ENCODE peak calls at places on chromosome 7, in six cellular contexts. S, F, X, L, N and W are unnamed samples. For H3K4me1, the result is how much of the 10 kb centered on the place peaks cover.

GRCh38 chr7:152969335-152969734 is 209.8 kb downstream of the ACTR3B start:
- DNase-seq in L (no peak), S (no peak), X (no peak), F (no peak), N (no peak), W (no peak)

GRCh38 chr7:2019693-2020511 is 212.8 kb downstream of the MAD1L1 start:
- DNase-seq in F (no peak), X (no peak), N (peak), L (peak), S (peak), W (peak)

GRCh38 chr7:12674861-12675260 is 12.6 kb upstream of the ARL4A start:
- DNase-seq in X (no peak), L (peak), S (no peak), F (peak), N (no peak), W (peak)

GRCh38 chr7:105304040-105304895 is 84.5 kb downstream of the SRPK2 start:
- DNase-seq in X (peak), F (no peak), N (no peak), L (no peak), S (peak), W (no peak)

GRCh38 chr7:23472974-23473847 is 2.9 kb upstream of the IGF2BP3 start:
- DNase-seq in X (no peak), L (no peak), S (no peak), N (no peak), F (no peak), W (peak)

GRCh38 chr7:105011771-105012502 is 2.1 kb upstream of the KMT2E start:
- DNase-seq in S (no peak), F (no peak), L (no peak), N (peak), X (no peak), W (peak)

GRCh38 chr7:17774248-17774647 is 166.0 kb downstream of the SNX13 start:
- DNase-seq in F (no peak), L (no peak), S (peak), N (peak), X (no peak), W (no peak)

GRCh38 chr7:11675163-11675562 is 156.8 kb downstream of the THSD7A start:
- DNase-seq in N (no peak), F (no peak), X (no peak), S (no peak), L (no peak), W (no peak)

GRCh38 chr7:84162125-84162524 is 32.5 kb downstream of the SEMA3A start:
- DNase-seq in X (no peak), L (no peak), S (no peak), F (no peak), N (no peak), W (no peak)

GRCh38 chr7:96831446-96831845 is 121.8 kb upstream of the SEM1 start:
- DNase-seq in L (no peak), N (no peak), F (no peak), X (no peak), S (no peak), W (no peak)

GRCh38 chr7:15839415-15840100 is 153.1 kb upstream of the MEOX2 start:
- DNase-seq in X (no peak), N (peak), L (no peak), F (no peak), S (no peak), W (no peak)

GRCh38 chr7:33959676-33960075 is 54.3 kb downstream of the BMPER start:
- DNase-seq in X (no peak), L (no peak), S (no peak), N (no peak), F (no peak), W (no peak)

GRCh38 chr7:6533893-6534804 is 17.1 kb downstream of the GRID2IP start:
- DNase-seq in L (no peak), X (no peak), N (no peak), F (no peak), S (no peak), W (no peak)

GRCh38 chr7:103373866-103374643 is 26.6 kb downstream of the PSMC2 start:
- DNase-seq in N (no peak), X (no peak), L (peak), S (no peak), F (no peak), W (no peak)

GRCh38 chr7:36438211-36438610 is 48.5 kb downstream of the ANLN start:
- DNase-seq in L (no peak), N (no peak), S (no peak), F (no peak), X (no peak), W (no peak)

GRCh38 chr7:12770227-12770975 is 83.0 kb downstream of the ARL4A start:
- DNase-seq in F (peak), L (no peak), S (peak), X (no peak), N (peak), W (no peak)

GRCh38 chr7:45236666-45237065 is 79.1 kb downstream of the RAMP3 start:
- DNase-seq in L (no peak), N (no peak), S (peak), X (no peak), F (no peak), W (no peak)

GRCh38 chr7:127655720-127656119 is 3.7 kb downstream of the SND1 start:
- DNase-seq in N (no peak), S (no peak), F (no peak), X (no peak), L (no peak), W (no peak)
- H3K4me1 ChIP-seq in N (under half), S (under half), F (half or more), X (under half), L (under half), W (under half)

GRCh38 chr7:111174476-111174875 is 83.5 kb downstream of the LRRN3 start:
- DNase-seq in X (no peak), L (no peak), S (no peak), F (no peak), N (no peak), W (no peak)

GRCh38 chr7:111175908-111176307 is 85.0 kb downstream of the LRRN3 start:
- DNase-seq in L (peak), F (no peak), N (no peak), X (no peak), S (no peak), W (no peak)

GRCh38 chr7:111173990-111174389 is 83.1 kb downstream of the LRRN3 start:
- DNase-seq in L (no peak), X (no peak), F (no peak), S (no peak), N (no peak), W (no peak)

GRCh38 chr7:111173528-111173927 is 82.6 kb downstream of the LRRN3 start:
- DNase-seq in S (no peak), F (no peak), L (no peak), N (no peak), X (no peak), W (no peak)

GRCh38 chr7:111172573-111172972 is 81.6 kb downstream of the LRRN3 start:
- DNase-seq in N (no peak), F (no peak), S (no peak), L (no peak), X (no peak), W (no peak)
- H3K4me1 ChIP-seq in N (under half), F (under half), S (under half), L (under half), X (under half), W (under half)

GRCh38 chr7:25244193-25244592 is 15.9 kb upstream of the NPVF start:
- DNase-seq in S (no peak), L (no peak), F (no peak), N (no peak), X (no peak), W (no peak)

GRCh38 chr7:25246306-25246705 is 18.0 kb upstream of the NPVF start:
- DNase-seq in L (no peak), N (no peak), F (no peak), S (no peak), X (no peak), W (no peak)

GRCh38 chr7:25250386-25250785 is 22.1 kb upstream of the NPVF start:
- DNase-seq in X (no peak), N (no peak), L (no peak), S (peak), F (no peak), W (no peak)

GRCh38 chr7:25253714-25254113 is 25.4 kb upstream of the NPVF start:
- DNase-seq in X (no peak), N (no peak), S (no peak), F (no peak), L (no peak), W (no peak)

GRCh38 chr7:25249772-25250171 is 21.5 kb upstream of the NPVF start:
- DNase-seq in X (no peak), F (no peak), L (no peak), N (no peak), S (no peak), W (no peak)
- H3K4me1 ChIP-seq in X (under half), F (under half), L (under half), N (under half), S (under half), W (under half)

GRCh38 chr7:150665075-150665794 is 20.3 kb upstream of the GIMAP2 start:
- DNase-seq in S (no peak), N (no peak), F (no peak), X (no peak), L (no peak), W (no peak)
- H3K4me1 ChIP-seq in S (under half), N (under half), F (under half), X (under half), L (half or more), W (under half)

GRCh38 chr7:157693071-157693520 is 356.3 kb downstream of the DNAJB6 start:
- DNase-seq in F (no peak), L (no peak), S (no peak), N (no peak), X (no peak), W (no peak)
- H3K4me1 ChIP-seq in F (under half), L (under half), S (under half), N (under half), X (under half), W (under half)

GRCh38 chr7:48090095-48090805 is 1.2 kb downstream of the UPP1 start:
- DNase-seq in S (peak), F (peak), X (no peak), L (no peak), N (peak), W (no peak)

GRCh38 chr7:48087349-48087748 is 1.7 kb upstream of the UPP1 start:
- DNase-seq in X (no peak), S (peak), N (no peak), L (peak), F (no peak), W (no peak)

GRCh38 chr7:48088559-48089414 is at the start of gene UPP1:
- DNase-seq in N (peak), X (peak), S (peak), L (peak), F (peak), W (peak)

GRCh38 chr7:48091506-48092433 is 2.7 kb downstream of the UPP1 start:
- DNase-seq in L (no peak), S (no peak), X (no peak), F (no peak), N (no peak), W (no peak)

DNA sequence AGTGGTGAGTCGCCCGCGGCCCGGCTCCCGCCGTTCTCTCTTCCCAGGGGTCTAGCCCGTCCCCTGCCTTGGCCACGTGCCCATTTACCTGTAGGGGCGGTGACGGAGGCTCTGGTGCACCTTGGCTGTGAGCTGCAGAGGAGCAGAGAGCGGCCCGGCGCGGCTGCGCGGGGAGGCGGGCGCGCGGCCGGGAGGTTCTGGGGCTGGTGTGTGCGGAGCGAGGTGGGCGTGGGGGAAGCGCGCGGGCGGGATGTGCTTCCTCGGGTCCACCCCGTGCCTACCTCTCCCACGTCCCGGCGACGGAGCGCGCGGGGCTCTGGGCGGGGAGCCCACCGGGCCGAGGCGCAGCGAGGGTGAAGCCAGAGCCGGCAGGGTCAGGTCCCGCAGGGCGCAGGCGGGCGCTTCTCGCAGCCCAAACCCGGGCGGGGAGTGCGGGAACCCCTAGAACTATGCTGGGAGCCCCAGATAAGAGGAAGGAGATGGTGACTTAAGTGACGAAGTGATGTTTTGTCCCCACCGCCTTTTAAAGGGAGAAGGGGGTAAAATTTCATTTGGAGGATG is 430 bp downstream of the UPP1 start:
- DNase-seq in L (no peak), N (no peak), X (no peak), F (peak), S (peak), W (peak)
- H3K4me1 ChIP-seq in L (half or more), N (under half), X (half or more), F (under half), S (under half), W (under half)

GRCh38 chr7:28070311-28071055 is 110.1 kb downstream of the JAZF1 start:
- DNase-seq in L (no peak), F (no peak), N (no peak), S (no peak), X (no peak), W (no peak)
- H3K4me1 ChIP-seq in L (under half), F (under half), N (under half), S (under half), X (under half), W (under half)

GRCh38 chr7:134814730-134815364 is 35.4 kb downstream of the CALD1 start:
- DNase-seq in X (no peak), S (no peak), N (no peak), L (no peak), F (no peak), W (no peak)
- H3K4me1 ChIP-seq in X (under half), S (under half), N (half or more), L (under half), F (under half), W (under half)

DNA sequence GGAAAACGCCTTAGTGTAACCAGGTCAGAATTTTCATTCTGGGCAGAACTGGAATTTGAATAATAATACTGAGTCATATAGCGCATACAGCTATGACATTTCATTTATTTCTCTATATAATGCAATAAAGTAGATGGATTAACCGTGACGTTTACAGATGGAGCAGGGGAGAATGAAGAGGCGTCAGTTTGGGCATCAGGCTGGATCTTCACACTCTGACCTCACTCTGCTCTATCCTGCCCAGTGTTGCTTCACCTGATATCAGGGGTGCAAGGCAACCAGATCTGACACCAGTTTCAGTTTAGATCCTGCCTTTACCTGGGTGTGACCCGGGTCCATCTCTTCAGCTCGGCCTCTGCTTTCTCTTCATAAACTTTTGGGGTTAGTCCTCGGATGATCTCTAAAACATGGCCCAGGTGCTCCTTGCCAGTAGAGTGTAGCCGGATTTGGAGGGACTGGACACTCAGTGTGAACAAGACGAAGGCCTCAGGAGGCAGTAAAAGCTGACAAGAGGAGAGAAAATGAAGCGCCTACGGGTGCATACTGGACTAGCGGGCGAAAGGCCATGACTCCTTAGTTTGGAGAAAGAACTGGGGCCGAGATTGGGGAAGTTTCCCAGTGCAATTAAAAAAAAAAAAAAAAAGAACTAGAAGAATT is 1.4 kb upstream of the ZYX start:
- DNase-seq in L (no peak), N (no peak), X (no peak), S (no peak), F (no peak), W (no peak)
- H3K4me1 ChIP-seq in L (half or more), N (under half), X (under half), S (under half), F (under half), W (under half)

GRCh38 chr7:31890198-31890597 is 180.0 kb downstream of the PDE1C start:
- DNase-seq in S (no peak), N (no peak), X (no peak), L (no peak), F (no peak), W (no peak)

GRCh38 chr7:31883761-31884164 is 186.4 kb downstream of the PDE1C start:
- DNase-seq in X (no peak), S (peak), N (no peak), L (no peak), F (no peak), W (no peak)

GRCh38 chr7:31882187-31882586 is 188.0 kb downstream of the PDE1C start:
- DNase-seq in N (peak), S (peak), X (no peak), L (no peak), F (no peak), W (no peak)

GRCh38 chr7:31887006-31887405 is 183.2 kb downstream of the PDE1C start:
- DNase-seq in X (no peak), N (no peak), F (no peak), S (no peak), L (no peak), W (no peak)

DNA sequence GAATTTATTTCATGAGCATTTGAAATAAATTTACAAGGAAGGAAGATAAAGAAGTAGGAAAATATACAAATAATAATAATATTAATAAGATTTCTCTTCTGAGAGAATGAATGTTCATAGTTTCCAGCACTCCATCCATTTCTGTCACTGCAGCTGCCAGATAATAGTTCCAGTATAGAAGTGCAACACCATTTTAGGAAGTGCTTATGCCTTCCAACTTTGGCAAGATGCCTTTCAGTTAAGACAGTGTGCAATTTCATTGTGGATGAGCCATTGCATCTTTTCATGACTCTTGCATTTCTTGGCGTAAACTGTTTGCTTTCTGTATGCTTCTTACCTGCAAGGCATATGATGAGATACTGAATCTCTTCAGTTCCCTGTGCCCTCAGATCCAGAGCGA is 185.0 kb downstream of the PDE1C start:
- DNase-seq in X (no peak), S (peak), N (no peak), L (no peak), F (no peak), W (no peak)
- H3K4me1 ChIP-seq in X (under half), S (under half), N (under half), L (under half), F (under half), W (under half)